ENCODE peak calls at places on chromosome 18, in five cellular contexts. One of them, this sample, is unnamed.

GRCh38 chr18:24138281-24138883 is 480 bp upstream of the CABYR start:
- DNase-seq in BJ: no peak
- DNase-seq in astrocyte of the cerebellum: no peak
- DNase-seq in left lung: no peak
- DNase-seq in right lobe of liver: no peak
- DNase-seq in this sample: no peak

GRCh38 chr18:363327-364115 is 95.7 kb upstream of the THOC1 start:
- DNase-seq in left lung: no peak
- DNase-seq in astrocyte of the cerebellum: peak; percentile 91
- DNase-seq in BJ: peak; percentile 57
- DNase-seq in right lobe of liver: no peak
- DNase-seq in this sample: no peak

GRCh38 chr18:72056171-72056570 is 488.0 kb downstream of the CBLN2 start:
- DNase-seq in BJ: no peak
- DNase-seq in right lobe of liver: no peak
- DNase-seq in left lung: no peak
- DNase-seq in astrocyte of the cerebellum: no peak
- DNase-seq in this sample: no peak

GRCh38 chr18:9705183-9705864 is 2.8 kb upstream of the RAB31 start:
- DNase-seq in right lobe of liver: no peak
- DNase-seq in astrocyte of the cerebellum: no peak
- DNase-seq in left lung: no peak
- DNase-seq in BJ: peak; percentile 27
- DNase-seq in this sample: no peak

GRCh38 chr18:64244571-64244970 is 95.7 kb upstream of the LINC00305 start:
- DNase-seq in left lung: no peak
- DNase-seq in right lobe of liver: peak; percentile 42
- DNase-seq in astrocyte of the cerebellum: no peak
- DNase-seq in BJ: no peak
- DNase-seq in this sample: no peak

GRCh38 chr18:9823805-9824473 is 61.8 kb upstream of the TXNDC2 start:
- DNase-seq in BJ: peak; percentile 28
- DNase-seq in astrocyte of the cerebellum: peak; percentile 91
- DNase-seq in right lobe of liver: no peak
- DNase-seq in left lung: no peak
- DNase-seq in this sample: no peak

GRCh38 chr18:48409591-48410094 is 460 bp upstream of the ZBTB7C start:
- DNase-seq in right lobe of liver: no peak
- DNase-seq in left lung: no peak
- DNase-seq in BJ: no peak
- DNase-seq in astrocyte of the cerebellum: no peak
- DNase-seq in this sample: peak; percentile 19

GRCh38 chr18:76588591-76589303 is 93.7 kb upstream of the ZNF516 start:
- DNase-seq in astrocyte of the cerebellum: no peak
- DNase-seq in BJ: no peak
- DNase-seq in right lobe of liver: no peak
- DNase-seq in left lung: no peak
- DNase-seq in this sample: no peak

GRCh38 chr18:79048245-79048632 is 21.0 kb upstream of the ATP9B start:
- DNase-seq in astrocyte of the cerebellum: no peak
- DNase-seq in right lobe of liver: no peak
- DNase-seq in BJ: no peak
- DNase-seq in left lung: no peak
- DNase-seq in this sample: no peak

GRCh38 chr18:67318651-67319050 is 197.9 kb downstream of the DSEL start:
- DNase-seq in left lung: no peak
- DNase-seq in BJ: peak; percentile 65
- DNase-seq in astrocyte of the cerebellum: no peak
- DNase-seq in right lobe of liver: no peak
- DNase-seq in this sample: no peak

GRCh38 chr18:5729983-5730699 is 165.2 kb downstream of the TMEM200C start:
- DNase-seq in left lung: no peak
- DNase-seq in BJ: no peak
- DNase-seq in right lobe of liver: no peak
- DNase-seq in astrocyte of the cerebellum: no peak
- DNase-seq in this sample: no peak

GRCh38 chr18:21298351-21298750 is 56.3 kb downstream of the GREB1L start:
- DNase-seq in right lobe of liver: no peak
- DNase-seq in BJ: no peak
- DNase-seq in astrocyte of the cerebellum: no peak
- DNase-seq in left lung: no peak
- DNase-seq in this sample: no peak

GRCh38 chr18:35122586-35123224 is 81.5 kb downstream of the MAPRE2 start:
- DNase-seq in astrocyte of the cerebellum: no peak
- DNase-seq in left lung: no peak
- DNase-seq in BJ: no peak
- DNase-seq in right lobe of liver: peak; percentile 47
- DNase-seq in this sample: no peak
- TF ChIP-seq CTCF in astrocyte of the cerebellum: no peak
- TF ChIP-seq CTCF in left lung: no peak
- TF ChIP-seq CTCF in BJ: no peak
- TF ChIP-seq CTCF in right lobe of liver: no peak
- TF ChIP-seq CTCF in this sample: no peak

GRCh38 chr18:3441290-3441689 is 8.7 kb upstream of the TGIF1 start:
- DNase-seq in astrocyte of the cerebellum: no peak
- DNase-seq in right lobe of liver: no peak
- DNase-seq in BJ: no peak
- DNase-seq in left lung: no peak
- DNase-seq in this sample: no peak
- TF ChIP-seq CTCF in astrocyte of the cerebellum: peak; percentile 26
- TF ChIP-seq CTCF in right lobe of liver: peak; percentile 50
- TF ChIP-seq CTCF in BJ: peak; percentile 22
- TF ChIP-seq CTCF in left lung: no peak
- TF ChIP-seq CTCF in this sample: no peak

GRCh38 chr18:39701071-39701783 is 2135.6 kb upstream of the CELF4 start:
- DNase-seq in left lung: no peak
- DNase-seq in BJ: no peak
- DNase-seq in right lobe of liver: no peak
- DNase-seq in astrocyte of the cerebellum: no peak
- DNase-seq in this sample: no peak

GRCh38 chr18:39702888-39703287 is 2137.3 kb upstream of the CELF4 start:
- DNase-seq in left lung: no peak
- DNase-seq in BJ: no peak
- DNase-seq in right lobe of liver: no peak
- DNase-seq in astrocyte of the cerebellum: no peak
- DNase-seq in this sample: no peak

GRCh38 chr18:39698436-39698835 is 2132.8 kb upstream of the CELF4 start:
- DNase-seq in left lung: no peak
- DNase-seq in BJ: no peak
- DNase-seq in astrocyte of the cerebellum: no peak
- DNase-seq in right lobe of liver: no peak
- DNase-seq in this sample: no peak

GRCh38 chr18:39701839-39702238 is 2136.2 kb upstream of the CELF4 start:
- DNase-seq in left lung: no peak
- DNase-seq in astrocyte of the cerebellum: no peak
- DNase-seq in BJ: no peak
- DNase-seq in right lobe of liver: no peak
- DNase-seq in this sample: no peak
- TF ChIP-seq CTCF in left lung: no peak
- TF ChIP-seq CTCF in astrocyte of the cerebellum: no peak
- TF ChIP-seq CTCF in BJ: no peak
- TF ChIP-seq CTCF in right lobe of liver: no peak
- TF ChIP-seq CTCF in this sample: no peak

DNA sequence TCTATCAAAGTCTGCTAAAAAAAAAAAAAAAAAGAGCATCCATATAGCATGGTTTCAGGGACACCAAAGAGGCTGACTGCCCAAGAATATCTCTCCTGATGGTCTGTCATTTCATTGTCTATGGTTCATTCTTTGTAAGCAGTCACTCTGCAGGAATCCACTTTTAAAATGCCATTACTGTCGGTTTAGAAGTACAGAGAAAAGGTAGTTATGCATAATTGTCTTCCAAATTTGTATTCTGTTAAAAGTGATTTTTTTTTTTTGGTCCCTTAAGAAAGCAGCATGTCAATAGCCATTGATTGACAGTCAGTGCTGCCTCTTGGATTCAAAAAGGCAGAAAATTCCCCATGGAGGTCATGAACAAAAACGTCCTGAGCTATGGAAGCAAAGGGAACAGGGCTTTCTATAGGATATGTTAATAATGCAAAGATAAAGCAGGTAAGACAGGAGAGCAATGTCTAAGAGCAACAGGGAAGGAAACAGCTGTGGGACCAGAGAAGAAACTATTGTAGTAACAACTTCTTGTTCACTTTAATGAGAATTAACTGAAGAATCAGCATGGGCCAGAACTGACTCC is 245.8 kb downstream of the TMX3 start:
- DNase-seq in left lung: no peak
- DNase-seq in BJ: no peak
- DNase-seq in right lobe of liver: no peak
- DNase-seq in astrocyte of the cerebellum: no peak
- DNase-seq in this sample: no peak
- TF ChIP-seq CTCF in left lung: no peak
- TF ChIP-seq CTCF in BJ: no peak
- TF ChIP-seq CTCF in right lobe of liver: no peak
- TF ChIP-seq CTCF in astrocyte of the cerebellum: no peak
- TF ChIP-seq CTCF in this sample: no peak

This sample was measured in activated B cell treated with CpG ODN at 0.5 μM for 24 hours.